ENCODE peak calls at places on chromosomes 11 and 22, in four cellular contexts. J is IMR-90, P is A549, D is K562. F is an unnamed sample.

GRCh38 chr11:32852142-32852541 is 22.4 kb downstream of the PRRG4 start:
- DNase-seq in J (peak; percentile 16), P (peak; percentile 45), D (no peak), F (no peak)

GRCh38 chr22:19871023-19871844 is 16.6 kb upstream of the GNB1L start:
- DNase-seq in J (no peak), P (no peak), D (no peak), F (no peak)

GRCh38 chr22:38335077-38335476 is 17.8 kb upstream of the CSNK1E start:
- DNase-seq in J (peak; percentile 49), P (no peak), D (no peak), F (no peak)

GRCh38 chr11:74004694-74005615 is 3.9 kb downstream of the UCP3 start:
- DNase-seq in J (no peak), P (no peak), D (peak; percentile 54), F (no peak)

GRCh38 chr11:109236188-109236587 is 185.8 kb upstream of the C11orf87 start:
- DNase-seq in J (no peak), P (no peak), D (no peak), F (no peak)

GRCh38 chr22:24402460-24403192 is 24.8 kb upstream of the ADORA2A start:
- DNase-seq in J (peak; percentile 94), P (peak; percentile 81), D (no peak), F (peak; percentile 33)

GRCh38 chr11:10858505-10859360 is 880 bp upstream of the ZBED5 start:
- DNase-seq in J (peak; percentile 19), P (no peak), D (peak; percentile 31), F (peak; percentile 11)

GRCh38 chr11:115721309-115722007 is 217.2 kb upstream of the CADM1 start:
- DNase-seq in J (no peak), P (no peak), D (no peak), F (no peak)

GRCh38 chr11:44517541-44517940 is 47.9 kb upstream of the CD82 start:
- DNase-seq in J (no peak), P (no peak), D (no peak), F (no peak)

GRCh38 chr22:26892401-26893033 is 235.1 kb downstream of the MIAT start:
- DNase-seq in J (no peak), P (peak; percentile 24), D (no peak), F (no peak)

GRCh38 chr11:12769834-12770345 is 95.7 kb downstream of the TEAD1 start:
- DNase-seq in J (peak; percentile 75), P (peak; percentile 74), D (no peak), F (no peak)

GRCh38 chr11:68373810-68374501 is 61.6 kb downstream of the LRP5 start:
- DNase-seq in J (peak; percentile 15), P (no peak), D (no peak), F (no peak)

GRCh38 chr22:43376765-43377485 is 33.8 kb upstream of the SCUBE1 start:
- DNase-seq in J (no peak), P (no peak), D (no peak), F (peak; percentile 56)

GRCh38 chr11:129973809-129974208 is 28.8 kb downstream of the PRDM10 start:
- DNase-seq in J (no peak), P (no peak), D (no peak), F (no peak)

GRCh38 chr11:66842501-66842895 is 743 bp upstream of the RCE1 start:
- DNase-seq in J (no peak), P (no peak), D (no peak), F (no peak)

GRCh38 chr11:111476366-111476765 is 35.8 kb downstream of the BTG4 start:
- DNase-seq in J (peak; percentile 16), P (no peak), D (no peak), F (no peak)

GRCh38 chr11:79117488-79117887 is 323.3 kb downstream of the TENM4 start:
- DNase-seq in J (no peak), P (no peak), D (no peak), F (no peak)

GRCh38 chr11:102802341-102802740 is 4.4 kb upstream of the MMP1 start:
- DNase-seq in J (peak; percentile 95), P (no peak), D (no peak), F (no peak)

GRCh38 chr11:46117842-46118241 is 3.4 kb downstream of the PHF21A start:
- DNase-seq in J (no peak), P (no peak), D (no peak), F (no peak)
- TF ChIP-seq RAD21 in J (no peak), P (no peak), D (peak; percentile 14), F (peak; percentile 29)

GRCh38 chr22:46586531-46587011 is 33.6 kb upstream of the GRAMD4 start:
- DNase-seq in J (no peak), P (no peak), D (no peak), F (no peak)
- TF ChIP-seq ELK1 in J (no peak), P (no peak), D (no peak), F (no peak)

DNA sequence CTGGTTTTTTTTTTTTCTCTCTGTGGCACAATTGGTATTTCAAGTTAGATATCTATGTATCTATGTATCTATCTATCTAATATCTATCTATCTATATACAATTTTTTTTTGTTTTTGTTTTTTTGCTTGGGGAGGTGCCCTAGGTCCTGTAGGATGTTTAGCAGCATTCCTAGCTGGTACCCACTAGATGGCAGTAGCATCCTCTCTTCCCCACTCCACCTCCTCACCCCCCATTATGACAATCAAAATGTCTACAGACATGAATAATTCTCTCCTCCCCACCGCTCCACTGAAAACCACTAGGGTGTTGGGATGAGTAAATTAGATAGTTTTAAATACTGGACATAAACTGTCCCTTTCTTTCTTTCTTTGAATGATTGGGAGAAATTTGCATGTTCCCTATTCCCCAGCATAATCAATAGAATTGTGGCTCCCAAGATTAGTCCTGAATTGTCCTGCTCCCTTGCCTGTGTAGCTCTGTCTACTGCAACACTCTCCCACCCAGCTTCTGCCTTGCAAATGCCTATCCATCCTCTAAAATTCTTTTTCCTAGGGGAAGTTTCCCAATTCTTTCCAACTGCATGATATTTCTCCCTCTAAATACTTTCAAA is 1152.4 kb downstream of the LRRC4C start:
- DNase-seq in J (peak; percentile 63), P (peak; percentile 49), D (peak; percentile 28), F (no peak)
- TF ChIP-seq RAD21 in J (peak; percentile 96), P (peak; percentile 84), D (no peak), F (peak; percentile 57)

GRCh38 chr11:63277345-63277943 is 34.0 kb upstream of the SLC22A25 start:
- DNase-seq in J (no peak), P (peak; percentile 30), D (no peak), F (no peak)

GRCh38 chr11:63274776-63275175 is 31.4 kb upstream of the SLC22A25 start:
- DNase-seq in J (no peak), P (peak; percentile 35), D (peak; percentile 8), F (no peak)

GRCh38 chr11:63273685-63274084 is 30.3 kb upstream of the SLC22A25 start:
- DNase-seq in J (no peak), P (no peak), D (no peak), F (no peak)
- TF ChIP-seq ELK1 in J (no peak), P (no peak), D (no peak), F (no peak)

DNA sequence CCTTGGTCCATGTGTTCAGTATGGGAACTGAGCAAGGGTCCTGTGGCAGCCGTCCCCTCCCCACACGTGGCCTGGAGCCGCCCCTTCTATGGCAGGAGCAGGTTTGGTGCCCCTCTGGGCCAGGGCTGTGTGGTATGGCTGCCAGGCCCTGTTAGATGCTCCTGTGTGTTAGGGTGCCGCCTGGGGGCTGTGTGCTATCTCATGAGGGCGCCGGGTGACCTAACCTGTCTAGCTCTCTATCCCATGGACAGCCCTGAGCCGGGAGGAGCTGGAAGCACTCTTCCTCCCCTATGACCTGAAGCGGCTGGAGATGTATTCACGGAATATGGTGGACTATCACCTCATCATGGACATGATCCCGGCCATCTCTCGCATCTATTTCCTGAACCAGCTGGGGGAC is 34.7 kb downstream of the NAT10 start:
- DNase-seq in J (no peak), P (no peak), D (no peak), F (no peak)
- TF ChIP-seq RAD21 in J (no peak), P (no peak), D (no peak), F (no peak)

GRCh38 chr11:69907611-69908010 is 88.4 kb upstream of the FGF3 start:
- DNase-seq in J (no peak), P (no peak), D (no peak), F (no peak)

GRCh38 chr11:69905202-69905535 is 86.0 kb upstream of the FGF3 start:
- DNase-seq in J (no peak), P (no peak), D (no peak), F (no peak)

GRCh38 chr11:69904331-69905201 is 85.3 kb upstream of the FGF3 start:
- DNase-seq in J (no peak), P (no peak), D (no peak), F (no peak)

GRCh38 chr11:69905611-69906452 is 86.6 kb upstream of the FGF3 start:
- DNase-seq in J (no peak), P (no peak), D (peak; percentile 81), F (no peak)

DNA sequence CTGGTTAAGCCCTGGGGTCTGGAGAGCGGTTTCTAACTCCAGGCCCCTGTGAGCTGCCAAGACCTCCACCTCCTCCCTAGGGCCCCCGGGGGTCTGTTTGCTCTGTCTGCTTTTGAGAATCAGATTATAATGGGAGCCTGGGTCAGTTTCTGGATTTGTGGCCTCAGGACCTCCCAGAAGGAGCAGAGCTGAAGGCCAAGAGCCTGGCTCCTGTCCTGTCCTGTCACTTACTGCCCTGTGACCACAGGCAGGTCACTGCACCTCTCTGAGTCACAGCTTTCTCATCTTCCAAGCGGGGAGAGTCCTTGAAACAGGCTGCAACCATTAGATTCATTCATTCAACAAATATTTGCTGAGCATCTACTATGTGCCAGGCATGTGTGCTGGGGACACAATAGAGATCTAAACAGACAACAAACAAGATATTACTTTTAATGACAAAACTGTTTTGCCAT is 87.3 kb upstream of the FGF3 start:
- DNase-seq in J (peak; percentile 17), P (no peak), D (no peak), F (no peak)
- TF ChIP-seq ELK1 in J (no peak), P (no peak), D (no peak), F (no peak)

GRCh38 chr11:121038642-121039409 is 14.9 kb downstream of the TBCEL start:
- DNase-seq in J (no peak), P (no peak), D (no peak), F (no peak)

GRCh38 chr11:121035169-121035755 is 11.4 kb downstream of the TBCEL start:
- DNase-seq in J (no peak), P (no peak), D (no peak), F (no peak)

GRCh38 chr11:121035823-121036222 is 11.9 kb downstream of the TBCEL start:
- DNase-seq in J (no peak), P (no peak), D (no peak), F (peak; percentile 28)

GRCh38 chr11:121039971-121040613 is 16.2 kb downstream of the TBCEL start:
- DNase-seq in J (no peak), P (no peak), D (no peak), F (no peak)

DNA sequence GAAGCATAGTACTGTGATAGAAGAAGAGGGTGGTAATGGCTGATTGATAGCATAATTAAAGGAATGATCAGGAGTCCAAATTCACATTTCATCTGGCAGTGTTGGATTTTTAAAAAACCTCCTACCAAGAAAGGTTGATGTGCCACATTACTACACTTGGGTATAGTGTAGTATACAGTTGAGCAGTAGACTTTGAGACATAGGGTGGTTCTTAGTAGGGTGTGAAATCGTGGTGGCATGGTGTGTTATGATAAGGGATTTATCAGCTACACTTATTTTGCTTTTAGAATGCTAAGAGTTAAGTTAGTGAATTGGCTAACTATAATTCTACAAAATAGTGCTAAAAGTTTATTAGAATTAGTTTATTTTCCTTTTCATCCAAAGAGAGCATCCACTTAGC is 13.1 kb downstream of the TBCEL start:
- DNase-seq in J (no peak), P (no peak), D (no peak), F (no peak)
- TF ChIP-seq RAD21 in J (no peak), P (no peak), D (no peak), F (no peak)

GRCh38 chr11:45918331-45918941 is 759 bp upstream of the PEX16 start:
- DNase-seq in J (peak; percentile 64), P (peak; percentile 66), D (peak; percentile 91), F (no peak)
- TF ChIP-seq ELK1 in J (no peak), P (no peak), D (no peak), F (no peak)